ENCODE peak calls at places on chromosome 6, in four cellular contexts. N is activated CD8-positive, alpha-beta memory T cell treated with anti-CD3 and anti-CD28 coated beads, Interleukin-2, amount 10 ng/mL, durations not matched to agents 7 days and 5 days; W is activated CD4-positive, alpha-beta T cell treated with anti-CD3 and anti-CD28 coated beads, Interleukin-2, amount 50 U/mL, for 1 hour; E is posterior vena cava. G is an unnamed sample.
A peak's percentile ranks its signal among the peaks of the same experiment; 100 is the strongest.

GRCh38 chr6:36886948-36887347 is 1.2 kb downstream of the C6orf89 start:
- DNase-seq in N (no peak), W (no peak), E (no peak), G (no peak)

GRCh38 chr6:29651413-29652197 is 5.3 kb upstream of the MOG start:
- DNase-seq in N (no peak), W (no peak), E (no peak), G (peak; percentile 46)

GRCh38 chr6:145151624-145152023 is 583.7 kb downstream of the EPM2A start:
- DNase-seq in N (no peak), W (no peak), E (no peak), G (no peak)

GRCh38 chr6:17493286-17493685 is 99.9 kb downstream of the CAP2 start:
- DNase-seq in N (no peak), W (no peak), E (no peak), G (peak; percentile 65)

GRCh38 chr6:7108964-7109836 is 1.4 kb downstream of the RREB1 start:
- DNase-seq in N (peak; percentile 53), W (peak; percentile 28), E (peak; percentile 85), G (peak; percentile 77)

GRCh38 chr6:68427630-68428029 is 207.5 kb upstream of the ADGRB3 start:
- DNase-seq in N (no peak), W (no peak), E (no peak), G (peak; percentile 32)

GRCh38 chr6:35096129-35096852 is 44.8 kb downstream of the TCP11 start:
- DNase-seq in N (no peak), W (no peak), E (no peak), G (peak; percentile 73)

GRCh38 chr6:150766201-150766997 is 99.1 kb upstream of the MTHFD1L start:
- DNase-seq in N (no peak), W (no peak), E (no peak), G (no peak)

GRCh38 chr6:143098054-143098673 is 37.5 kb downstream of the AIG1 start:
- DNase-seq in N (no peak), W (no peak), E (no peak), G (no peak)

GRCh38 chr6:100453701-100454521 is 10.8 kb downstream of the SIM1 start:
- DNase-seq in N (no peak), W (no peak), E (no peak), G (no peak)

GRCh38 chr6:166394036-166394892 is 11.5 kb upstream of the MPC1 start:
- DNase-seq in N (peak; percentile 27), W (no peak), E (no peak), G (no peak)

GRCh38 chr6:112010328-112010727 is 43.6 kb upstream of the CCN6 start:
- DNase-seq in N (no peak), W (no peak), E (no peak), G (no peak)

GRCh38 chr6:134168580-134169223 is 116.3 kb upstream of the SLC2A12 start:
- DNase-seq in N (no peak), W (no peak), E (no peak), G (peak; percentile 60)

GRCh38 chr6:170029416-170030283 is 261.2 kb downstream of the DLL1 start:
- DNase-seq in N (no peak), W (no peak), E (peak; percentile 55), G (no peak)

GRCh38 chr6:136582702-136583471 is 32.7 kb upstream of the MAP7 start:
- DNase-seq in N (no peak), W (no peak), E (no peak), G (peak; percentile 93)

GRCh38 chr6:150979826-150980225 is 114.3 kb downstream of the MTHFD1L start:
- DNase-seq in N (no peak), W (no peak), E (no peak), G (no peak)

GRCh38 chr6:144394209-144394608 is 109.1 kb downstream of the UTRN start:
- DNase-seq in N (no peak), W (no peak), E (no peak), G (peak; percentile 45)

GRCh38 chr6:491233-491632 is 99.7 kb downstream of the IRF4 start:
- DNase-seq in N (peak; percentile 84), W (peak; percentile 32), E (no peak), G (no peak)

GRCh38 chr6:54053893-54054391 is 57.3 kb upstream of the MLIP start:
- DNase-seq in N (no peak), W (no peak), E (no peak), G (peak; percentile 70)

GRCh38 chr6:43811101-43812099 is 41.4 kb downstream of the VEGFA start:
- DNase-seq in N (no peak), W (no peak), E (no peak), G (no peak)

GRCh38 chr6:718345-718744 is 25.4 kb upstream of the EXOC2 start:
- DNase-seq in N (no peak), W (no peak), E (no peak), G (no peak)

GRCh38 chr6:12963566-12963965 is 247.0 kb downstream of the PHACTR1 start:
- DNase-seq in N (no peak), W (no peak), E (no peak), G (no peak)

G was measured in fibroblast of mammary gland.